ENCODE peak calls at places on chromosomes 2 and 18, in seven cellular contexts. R is progenitor cell of endocrine pancreas, S is left cardiac atrium, F is hypothalamus, A is epithelial cell of prostate, N is fibroblast of mammary gland, Z is lower lobe of right lung. P is an unnamed sample.

GRCh38 chr2:209629622-209630021 is 142.0 kb upstream of the UNC80 start:
- DNase-seq in R (no peak), S (no peak), F (no peak), A (no peak), N (peak), Z (no peak), P (no peak)

GRCh38 chr2:222290691-222291484 is 7.9 kb downstream of the PAX3 start:
- DNase-seq in R (no peak), S (no peak), F (no peak), A (no peak), N (peak), Z (no peak), P (no peak)

GRCh38 chr2:86195055-86195807 is at the start of gene IMMT:
- DNase-seq in R (peak), S (peak), F (peak), A (peak), N (peak), Z (peak), P (peak)

GRCh38 chr18:55328301-55328700 is 259.7 kb downstream of the TCF4 start:
- DNase-seq in R (no peak), S (no peak), F (no peak), A (no peak), N (peak), Z (no peak), P (no peak)

GRCh38 chr2:13006829-13007715 is 290.3 kb downstream of the TRIB2 start:
- DNase-seq in R (peak), S (peak), F (peak), A (no peak), N (peak), Z (no peak), P (peak)

GRCh38 chr2:212135739-212136138 is 402.9 kb downstream of the ERBB4 start:
- DNase-seq in R (no peak), S (no peak), F (no peak), A (no peak), N (peak), Z (no peak), P (no peak)

GRCh38 chr2:110858135-110858737 is 125.9 kb downstream of the ACOXL start:
- DNase-seq in R (no peak), S (no peak), F (peak), A (peak), N (no peak), Z (no peak), P (no peak)

GRCh38 chr2:43024515-43024962 is 201.9 kb downstream of the ZFP36L2 start:
- DNase-seq in R (peak), S (peak), F (peak), A (no peak), N (peak), Z (no peak), P (peak)

GRCh38 chr2:36290306-36290705 is 65.3 kb upstream of the CRIM1 start:
- DNase-seq in R (no peak), S (no peak), F (no peak), A (no peak), N (no peak), Z (no peak), P (no peak)

GRCh38 chr2:157190151-157190550 is 67.4 kb upstream of the GALNT5 start:
- DNase-seq in R (no peak), S (no peak), F (no peak), A (no peak), N (peak), Z (no peak), P (no peak)

GRCh38 chr2:171991027-171991426 is 8.7 kb upstream of the METAP1D start:
- DNase-seq in R (no peak), S (no peak), F (no peak), A (no peak), N (no peak), Z (no peak), P (no peak)

GRCh38 chr2:112627060-112628040 is 18.4 kb upstream of the SLC20A1 start:
- DNase-seq in R (no peak), S (peak), F (no peak), A (no peak), N (peak), Z (no peak), P (peak)

GRCh38 chr2:98348066-98348561 is 1.9 kb downstream of the CNGA3 start:
- DNase-seq in R (no peak), S (no peak), F (no peak), A (no peak), N (no peak), Z (no peak), P (no peak)

GRCh38 chr18:45007531-45007930 is 326.8 kb downstream of the SETBP1 start:
- DNase-seq in R (no peak), S (no peak), F (no peak), A (no peak), N (peak), Z (no peak), P (no peak)

GRCh38 chr18:13067124-13067523 is 76.0 kb downstream of the CEP192 start:
- DNase-seq in R (no peak), S (no peak), F (no peak), A (no peak), N (no peak), Z (no peak), P (no peak)

GRCh38 chr2:237184192-237184922 is 98.7 kb downstream of the COPS8 start:
- DNase-seq in R (no peak), S (no peak), F (no peak), A (no peak), N (peak), Z (no peak), P (no peak)

GRCh38 chr2:7449287-7449686 is 532.1 kb downstream of the RNF144A start:
- DNase-seq in R (no peak), S (no peak), F (no peak), A (no peak), N (no peak), Z (no peak), P (no peak)

GRCh38 chr2:197873293-197873701 is 68.9 kb downstream of the PLCL1 start:
- DNase-seq in R (no peak), S (no peak), F (no peak), A (no peak), N (peak), Z (no peak), P (no peak)

GRCh38 chr2:236507393-236508085 is 62.1 kb upstream of the ACKR3 start:
- DNase-seq in R (peak), S (peak), F (peak), A (no peak), N (no peak), Z (peak), P (peak)

GRCh38 chr2:76427447-76427846 is 716.7 kb upstream of the GCFC2 start:
- DNase-seq in R (no peak), S (no peak), F (no peak), A (no peak), N (no peak), Z (no peak), P (no peak)

GRCh38 chr2:8484502-8485283 is 197.2 kb upstream of the ID2 start:
- DNase-seq in R (no peak), S (no peak), F (no peak), A (no peak), N (no peak), Z (no peak), P (no peak)

GRCh38 chr2:42844901-42845685 is 52.7 kb upstream of the HAAO start:
- DNase-seq in R (no peak), S (no peak), F (no peak), A (peak), N (peak), Z (no peak), P (no peak)

GRCh38 chr18:58579561-58580047 is 49.3 kb downstream of the ALPK2 start:
- DNase-seq in R (no peak), S (no peak), F (no peak), A (no peak), N (peak), Z (no peak), P (no peak)

P was measured in heart right ventricle.